ENCODE peak calls at places on chromosomes 2 and 18, in six cellular contexts. One of them, this sample, is unnamed. For H4K20me1, the result is how much of the 10 kb centered on the place peaks cover.

GRCh38 chr2:174492963-174493431 is 6.2 kb upstream of the GPR155 start:
- DNase-seq in SK-N-SH: no peak
- DNase-seq in GM12878: peak
- DNase-seq in GM23338: no peak
- DNase-seq in neural progenitor cell: no peak
- DNase-seq in fibroblast of lung: no peak
- DNase-seq in this sample: no peak

GRCh38 chr18:62781893-62782292 is 66.6 kb downstream of the PHLPP1 start:
- DNase-seq in SK-N-SH: no peak
- DNase-seq in GM12878: no peak
- DNase-seq in fibroblast of lung: peak
- DNase-seq in GM23338: peak
- DNase-seq in neural progenitor cell: no peak
- DNase-seq in this sample: no peak

GRCh38 chr2:52072949-52073348 is 1041.0 kb upstream of the NRXN1 start:
- DNase-seq in fibroblast of lung: no peak
- DNase-seq in neural progenitor cell: no peak
- DNase-seq in SK-N-SH: no peak
- DNase-seq in GM23338: no peak
- DNase-seq in GM12878: no peak
- DNase-seq in this sample: peak

GRCh38 chr18:73688851-73689659 is 458.6 kb downstream of the FBXO15 start:
- DNase-seq in neural progenitor cell: peak
- DNase-seq in fibroblast of lung: peak
- DNase-seq in GM12878: peak
- DNase-seq in SK-N-SH: no peak
- DNase-seq in GM23338: peak
- DNase-seq in this sample: no peak

GRCh38 chr18:50805732-50806131 is 14.1 kb downstream of the MRO start:
- DNase-seq in GM23338: no peak
- DNase-seq in neural progenitor cell: no peak
- DNase-seq in SK-N-SH: no peak
- DNase-seq in fibroblast of lung: no peak
- DNase-seq in GM12878: no peak
- DNase-seq in this sample: no peak

GRCh38 chr2:234958746-234959395 is 7.1 kb downstream of the SH3BP4 start:
- DNase-seq in GM23338: no peak
- DNase-seq in fibroblast of lung: no peak
- DNase-seq in neural progenitor cell: no peak
- DNase-seq in GM12878: no peak
- DNase-seq in SK-N-SH: no peak
- DNase-seq in this sample: no peak

GRCh38 chr2:186474196-186474595 is 11.9 kb upstream of the ZC3H15 start:
- DNase-seq in fibroblast of lung: no peak
- DNase-seq in GM12878: no peak
- DNase-seq in GM23338: no peak
- DNase-seq in SK-N-SH: no peak
- DNase-seq in neural progenitor cell: no peak
- DNase-seq in this sample: no peak

GRCh38 chr2:138829326-138829725 is 49.1 kb upstream of the NXPH2 start:
- DNase-seq in neural progenitor cell: peak
- DNase-seq in SK-N-SH: peak
- DNase-seq in fibroblast of lung: peak
- DNase-seq in GM23338: peak
- DNase-seq in GM12878: no peak
- DNase-seq in this sample: peak

GRCh38 chr2:83142934-83143333 is 1316.1 kb downstream of the SUCLG1 start:
- DNase-seq in neural progenitor cell: no peak
- DNase-seq in GM12878: no peak
- DNase-seq in SK-N-SH: no peak
- DNase-seq in GM23338: no peak
- DNase-seq in fibroblast of lung: no peak
- DNase-seq in this sample: no peak

GRCh38 chr2:167492486-167492885 is 604.2 kb downstream of the XIRP2 start:
- DNase-seq in neural progenitor cell: no peak
- DNase-seq in GM23338: no peak
- DNase-seq in SK-N-SH: no peak
- DNase-seq in fibroblast of lung: peak
- DNase-seq in GM12878: no peak
- DNase-seq in this sample: no peak

GRCh38 chr2:168528469-168528868 is 72.4 kb downstream of the CERS6 start:
- DNase-seq in neural progenitor cell: no peak
- DNase-seq in fibroblast of lung: no peak
- DNase-seq in SK-N-SH: no peak
- DNase-seq in GM23338: no peak
- DNase-seq in GM12878: no peak
- DNase-seq in this sample: no peak

GRCh38 chr18:76530846-76531245 is 35.8 kb upstream of the ZNF516 start:
- DNase-seq in GM12878: no peak
- DNase-seq in neural progenitor cell: no peak
- DNase-seq in SK-N-SH: no peak
- DNase-seq in GM23338: no peak
- DNase-seq in fibroblast of lung: no peak
- DNase-seq in this sample: no peak

GRCh38 chr2:228709788-228710371 is 528.4 kb upstream of the SPHKAP start:
- DNase-seq in neural progenitor cell: no peak
- DNase-seq in GM12878: no peak
- DNase-seq in fibroblast of lung: no peak
- DNase-seq in SK-N-SH: no peak
- DNase-seq in GM23338: no peak
- DNase-seq in this sample: no peak

GRCh38 chr2:67899187-67899586 is 163.6 kb downstream of the C1D start:
- DNase-seq in fibroblast of lung: no peak
- DNase-seq in GM23338: peak
- DNase-seq in SK-N-SH: no peak
- DNase-seq in GM12878: no peak
- DNase-seq in neural progenitor cell: no peak
- DNase-seq in this sample: no peak

GRCh38 chr2:224723606-224724217 is 7.5 kb upstream of the CCDC195 start:
- DNase-seq in fibroblast of lung: peak
- DNase-seq in GM23338: no peak
- DNase-seq in GM12878: no peak
- DNase-seq in SK-N-SH: no peak
- DNase-seq in neural progenitor cell: no peak
- DNase-seq in this sample: no peak

GRCh38 chr2:105365176-105365575 is 27.8 kb downstream of the C2orf49 start:
- DNase-seq in neural progenitor cell: no peak
- DNase-seq in fibroblast of lung: no peak
- DNase-seq in GM23338: no peak
- DNase-seq in SK-N-SH: no peak
- DNase-seq in GM12878: no peak
- DNase-seq in this sample: no peak

GRCh38 chr18:8890957-8891464 is 185.7 kb downstream of the MTCL1 start:
- DNase-seq in GM12878: no peak
- DNase-seq in neural progenitor cell: peak
- DNase-seq in fibroblast of lung: peak
- DNase-seq in GM23338: peak
- DNase-seq in SK-N-SH: no peak
- DNase-seq in this sample: peak

GRCh38 chr18:9734189-9734588 is 26.1 kb downstream of the RAB31 start:
- DNase-seq in GM23338: no peak
- DNase-seq in fibroblast of lung: no peak
- DNase-seq in GM12878: no peak
- DNase-seq in SK-N-SH: no peak
- DNase-seq in neural progenitor cell: no peak
- DNase-seq in this sample: peak

GRCh38 chr2:42110287-42110973 is 58.7 kb upstream of the EML4 start:
- DNase-seq in SK-N-SH: no peak
- DNase-seq in neural progenitor cell: no peak
- DNase-seq in GM23338: no peak
- DNase-seq in GM12878: no peak
- DNase-seq in fibroblast of lung: peak
- DNase-seq in this sample: peak

GRCh38 chr2:29759342-29759741 is 162.0 kb downstream of the ALK start:
- DNase-seq in GM23338: no peak
- DNase-seq in fibroblast of lung: no peak
- DNase-seq in SK-N-SH: no peak
- DNase-seq in GM12878: no peak
- DNase-seq in neural progenitor cell: no peak
- DNase-seq in this sample: no peak
- H4K20me1 ChIP-seq in GM23338: under half
- H4K20me1 ChIP-seq in fibroblast of lung: under half
- H4K20me1 ChIP-seq in SK-N-SH: under half
- H4K20me1 ChIP-seq in GM12878: under half
- H4K20me1 ChIP-seq in neural progenitor cell: under half
- H4K20me1 ChIP-seq in this sample: under half

GRCh38 chr2:179559108-179559806 is 294.6 kb upstream of the SESTD1 start:
- DNase-seq in SK-N-SH: no peak
- DNase-seq in fibroblast of lung: no peak
- DNase-seq in GM12878: no peak
- DNase-seq in neural progenitor cell: no peak
- DNase-seq in GM23338: no peak
- DNase-seq in this sample: no peak
- H3K27ac ChIP-seq in SK-N-SH: no peak
- H3K27ac ChIP-seq in fibroblast of lung: no peak
- H3K27ac ChIP-seq in GM12878: no peak
- H3K27ac ChIP-seq in neural progenitor cell: no peak
- H3K27ac ChIP-seq in GM23338: no peak
- H3K27ac ChIP-seq in this sample: no peak

GRCh38 chr18:33505297-33505696 is 64.8 kb upstream of the CCDC178 start:
- DNase-seq in GM23338: no peak
- DNase-seq in GM12878: no peak
- DNase-seq in SK-N-SH: no peak
- DNase-seq in fibroblast of lung: no peak
- DNase-seq in neural progenitor cell: no peak
- DNase-seq in this sample: no peak
- H2AFZ ChIP-seq in GM23338: no peak
- H2AFZ ChIP-seq in GM12878: no peak
- H2AFZ ChIP-seq in SK-N-SH: no peak
- H2AFZ ChIP-seq in fibroblast of lung: no peak
- H2AFZ ChIP-seq in neural progenitor cell: no peak
- H2AFZ ChIP-seq in this sample: no peak

DNA sequence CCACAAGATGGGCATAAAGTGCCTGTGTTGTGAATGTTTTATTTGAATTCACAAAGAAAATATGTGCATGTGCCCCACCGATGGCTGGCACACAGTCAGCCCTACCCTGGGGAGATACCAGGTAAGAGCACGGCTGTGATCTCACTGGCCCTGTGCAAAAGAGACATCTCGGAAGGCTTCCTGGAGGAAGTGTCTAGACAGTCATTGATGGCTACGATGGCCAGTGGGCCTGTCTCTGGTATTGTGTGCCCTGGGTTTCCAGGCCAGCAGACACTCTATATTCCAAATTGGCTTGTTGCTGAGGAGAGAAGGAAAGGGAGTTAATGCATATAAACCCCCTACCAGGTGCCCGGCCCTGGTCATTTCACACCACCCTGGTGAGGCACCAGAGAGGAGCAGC is 211.7 kb downstream of the GLI2 start:
- DNase-seq in neural progenitor cell: no peak
- DNase-seq in SK-N-SH: no peak
- DNase-seq in GM23338: no peak
- DNase-seq in GM12878: no peak
- DNase-seq in fibroblast of lung: no peak
- DNase-seq in this sample: no peak
- H4K20me1 ChIP-seq in neural progenitor cell: half or more
- H4K20me1 ChIP-seq in SK-N-SH: under half
- H4K20me1 ChIP-seq in GM23338: under half
- H4K20me1 ChIP-seq in GM12878: under half
- H4K20me1 ChIP-seq in fibroblast of lung: under half
- H4K20me1 ChIP-seq in this sample: under half